ENCODE peak calls at places on chromosomes 6 and 20, in seven cellular contexts. U is bronchial epithelial cell, X is left lung, H is brain microvascular endothelial cell, V is cardiac muscle cell, Z is fibroblast of pulmonary artery, K is PC-3. B is an unnamed sample.

GRCh38 chr20:3251806-3252205 is 12.8 kb upstream of the SLC4A11 start:
- DNase-seq in V (peak), K (no peak), H (no peak), X (no peak), U (no peak), Z (peak), B (no peak)

GRCh38 chr6:94323853-94324252 is 904.5 kb upstream of the EPHA7 start:
- DNase-seq in K (peak), U (peak), H (no peak), X (no peak), Z (peak), V (no peak), B (no peak)

GRCh38 chr20:12999201-12999600 is 9.6 kb upstream of the SPTLC3 start:
- DNase-seq in H (no peak), U (no peak), K (no peak), X (no peak), Z (no peak), V (no peak), B (no peak)

GRCh38 chr6:125046107-125046925 is 84.1 kb downstream of the RNF217 start:
- DNase-seq in U (peak), Z (no peak), H (no peak), V (no peak), K (peak), X (no peak), B (peak)

GRCh38 chr6:83313880-83314279 is 117.0 kb downstream of the ME1 start:
- DNase-seq in Z (no peak), V (peak), U (no peak), X (no peak), K (no peak), H (no peak), B (no peak)

GRCh38 chr6:84671188-84671587 is 93.2 kb downstream of the TBX18 start:
- DNase-seq in X (no peak), V (no peak), Z (no peak), K (peak), H (no peak), U (no peak), B (no peak)

GRCh38 chr6:7000825-7001777 is 106.7 kb upstream of the RREB1 start:
- DNase-seq in Z (no peak), X (no peak), K (peak), U (no peak), V (no peak), H (no peak), B (no peak)

GRCh38 chr6:72748759-72749158 is 126.9 kb downstream of the KCNQ5 start:
- DNase-seq in V (peak), U (peak), Z (peak), H (peak), X (no peak), K (peak), B (no peak)

GRCh38 chr6:134422426-134423231 is 104.7 kb upstream of the SGK1 start:
- DNase-seq in X (no peak), H (peak), K (peak), Z (peak), U (peak), V (peak), B (no peak)

GRCh38 chr6:159130846-159131245 is 38.4 kb upstream of the FNDC1 start:
- DNase-seq in X (no peak), V (no peak), K (no peak), H (no peak), U (no peak), Z (no peak), B (no peak)

GRCh38 chr20:47319517-47320252 is 36.8 kb downstream of the ZMYND8 start:
- DNase-seq in K (peak), X (peak), H (peak), V (peak), Z (peak), U (peak), B (peak)

GRCh38 chr6:124973780-124974179 is 11.5 kb downstream of the RNF217 start:
- DNase-seq in V (no peak), Z (no peak), H (no peak), K (no peak), U (no peak), X (no peak), B (no peak)

GRCh38 chr6:115717062-115717461 is 343.6 kb downstream of the FRK start:
- DNase-seq in V (no peak), U (no peak), K (no peak), Z (no peak), X (no peak), H (no peak), B (no peak)

GRCh38 chr20:1163653-1164052 is 21.1 kb downstream of the TMEM74B start:
- DNase-seq in X (no peak), U (no peak), H (no peak), V (no peak), K (no peak), Z (no peak), B (no peak)

GRCh38 chr6:112149236-112149635 is 61.8 kb downstream of the FAM229B start:
- DNase-seq in X (no peak), U (no peak), Z (no peak), K (no peak), H (no peak), V (no peak), B (no peak)

GRCh38 chr6:7261030-7261841 is 51.8 kb downstream of the SSR1 start:
- DNase-seq in V (peak), U (peak), X (peak), Z (peak), H (peak), K (peak), B (peak)

GRCh38 chr6:151765444-151765886 is 42.0 kb upstream of the ESR1 start:
- DNase-seq in K (peak), U (peak), Z (peak), V (peak), X (no peak), H (peak), B (no peak)

GRCh38 chr6:4853782-4854511 is 77.7 kb downstream of the CDYL start:
- DNase-seq in H (peak), X (no peak), V (no peak), U (peak), K (peak), Z (peak), B (no peak)

GRCh38 chr6:132334517-132334876 is 66.8 kb downstream of the MOXD1 start:
- DNase-seq in Z (no peak), H (no peak), V (no peak), X (no peak), K (no peak), U (no peak), B (no peak)

GRCh38 chr6:20334961-20335360 is 66.7 kb upstream of the E2F3 start:
- DNase-seq in V (no peak), K (no peak), H (no peak), Z (no peak), U (no peak), X (no peak), B (no peak)

GRCh38 chr6:138691595-138692057 is 81.9 kb upstream of the CCDC28A start:
- DNase-seq in U (peak), Z (peak), V (peak), K (peak), H (peak), X (no peak), B (no peak)

GRCh38 chr20:49448917-49449316 is 33.6 kb downstream of the KCNB1 start:
- DNase-seq in H (no peak), K (no peak), V (no peak), U (no peak), X (no peak), Z (no peak), B (no peak)

GRCh38 chr20:20664795-20665194 is 47.6 kb downstream of the RALGAPA2 start:
- DNase-seq in X (no peak), H (peak), U (peak), Z (peak), K (peak), V (peak), B (no peak)

GRCh38 chr20:57464642-57465211 is 60.2 kb downstream of the CTCFL start:
- DNase-seq in K (peak), Z (peak), H (peak), V (peak), X (peak), U (peak), B (no peak)

GRCh38 chr6:126152346-126152745 is 166.0 kb downstream of the TRMT11 start:
- DNase-seq in U (no peak), X (no peak), H (no peak), Z (no peak), K (no peak), V (no peak), B (no peak)

GRCh38 chr20:56893206-56893605 is 264.1 kb downstream of the TFAP2C start:
- DNase-seq in K (no peak), Z (no peak), H (no peak), X (no peak), U (no peak), V (no peak), B (no peak)

GRCh38 chr6:116561377-116562018 is 7.9 kb downstream of the CALHM4 start:
- DNase-seq in V (peak), H (peak), Z (peak), K (peak), U (peak), X (peak), B (peak)

GRCh38 chr20:11582073-11582472 is 335.6 kb upstream of the BTBD3 start:
- DNase-seq in X (no peak), Z (peak), V (peak), K (no peak), U (no peak), H (no peak), B (no peak)

GRCh38 chr6:87714093-87714809 is 12.2 kb upstream of the AKIRIN2 start:
- DNase-seq in V (peak), U (peak), X (no peak), Z (peak), K (peak), H (peak), B (no peak)

GRCh38 chr20:48668451-48668946 is 159.3 kb downstream of the PREX1 start:
- DNase-seq in Z (peak), K (no peak), U (no peak), V (peak), X (no peak), H (no peak), B (no peak)

GRCh38 chr6:47027315-47027714 is 14.8 kb downstream of the ADGRF1 start:
- DNase-seq in V (no peak), X (no peak), H (no peak), U (peak), Z (no peak), K (no peak), B (no peak)

GRCh38 chr6:135423649-135424128 is 73.9 kb downstream of the AHI1 start:
- DNase-seq in X (no peak), V (peak), U (peak), K (peak), Z (peak), H (peak), B (no peak)

DNA sequence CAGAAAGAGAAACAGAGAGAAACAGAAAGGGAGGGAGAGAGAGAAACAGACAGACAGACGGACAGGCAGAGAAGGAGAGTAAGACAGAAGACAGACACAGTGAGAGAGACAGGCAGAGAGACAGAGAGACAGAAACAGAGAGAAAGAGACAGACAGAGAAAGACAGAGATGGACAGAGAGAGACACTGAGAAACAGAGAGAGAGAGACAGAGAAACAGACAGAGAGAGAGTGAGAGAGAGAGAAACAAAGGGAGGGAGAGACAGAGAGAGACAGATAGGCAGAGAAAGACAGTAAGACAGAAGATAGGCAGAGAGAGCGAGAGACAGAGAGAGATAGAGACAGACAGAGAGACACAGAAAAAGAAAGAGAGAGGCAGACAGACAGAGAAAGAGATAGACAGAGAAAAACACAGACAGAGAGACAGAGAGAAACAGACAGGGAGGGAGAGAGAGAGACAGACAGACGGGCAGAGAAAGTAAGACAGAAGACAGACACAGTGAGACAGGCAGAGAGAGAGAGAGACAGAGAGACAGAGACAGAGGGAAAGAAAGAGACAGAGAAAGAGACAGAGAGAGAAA is 753.4 kb upstream of the DEFB115 start:
- DNase-seq in V (no peak), X (no peak), K (no peak), U (no peak), Z (no peak), H (no peak), B (no peak)
- TF ChIP-seq CTCF in V (no peak), X (no peak), K (no peak), U (no peak), Z (no peak), H (no peak), B (no peak)

GRCh38 chr6:96735332-96735731 is 101.9 kb downstream of the GPR63 start:
- DNase-seq in X (no peak), Z (no peak), K (no peak), H (no peak), U (no peak), V (no peak), B (no peak)
- H3K4me3 ChIP-seq in X (no peak), Z (no peak), K (no peak), H (no peak), U (no peak), V (no peak), B (no peak)

DNA sequence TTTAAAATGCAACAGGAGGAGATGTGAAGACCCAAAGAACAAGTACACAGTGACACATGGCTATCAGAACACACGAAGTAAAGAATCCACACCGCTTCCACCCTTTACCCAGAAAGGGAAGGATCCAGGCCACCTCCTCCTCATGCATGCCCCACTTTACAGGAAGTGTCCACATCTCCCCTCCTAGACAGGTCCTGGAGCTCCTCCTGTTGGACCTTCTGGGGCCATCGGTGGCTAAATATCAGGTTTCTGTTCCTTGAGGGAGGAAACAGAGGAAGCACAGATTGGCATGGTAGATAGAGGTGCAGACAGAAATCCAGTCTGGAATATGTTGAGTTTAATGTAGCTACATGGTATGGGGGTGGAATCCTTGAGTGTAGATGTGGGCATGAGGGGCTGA is 10.9 kb downstream of the NINL start:
- DNase-seq in K (peak), U (no peak), Z (peak), V (peak), H (no peak), X (no peak), B (no peak)
- TF ChIP-seq CTCF in K (peak), U (no peak), Z (peak), V (peak), H (peak), X (no peak), B (no peak)

GRCh38 chr20:8829232-8829631 is 239.7 kb upstream of the PLCB4 start:
- DNase-seq in U (no peak), H (no peak), X (no peak), K (peak), V (no peak), Z (no peak), B (no peak)
- H3K4me3 ChIP-seq in U (no peak), H (no peak), X (no peak), K (no peak), V (no peak), Z (no peak), B (no peak)

B was measured in lower leg skin.